ENCODE peak calls at places on chromosomes 5 and 9, in four cellular contexts. E is stomach, S is A549, T is lung. H is an unnamed sample.

GRCh38 chr9:91316093-91316492 is 45.6 kb downstream of the AUH start:
- DNase-seq in T (no peak), E (no peak), S (no peak), H (no peak)

GRCh38 chr9:109452761-109453160 is 45.3 kb downstream of the PTPN3 start:
- DNase-seq in S (peak; percentile 44), T (no peak), E (no peak), H (no peak)

GRCh38 chr5:154273028-154273617 is 82.6 kb downstream of the GALNT10 start:
- DNase-seq in T (peak; percentile 44), E (no peak), S (no peak), H (no peak)

GRCh38 chr5:423233-423565 is 19.8 kb upstream of the EXOC3 start:
- DNase-seq in T (no peak), E (no peak), S (no peak), H (no peak)

GRCh38 chr9:133760713-133761290 is 22.6 kb upstream of the SARDH start:
- DNase-seq in E (no peak), T (no peak), S (no peak), H (no peak)

GRCh38 chr9:137138058-137138697 is 776 bp upstream of the GRIN1 start:
- DNase-seq in T (no peak), S (no peak), E (no peak), H (no peak)

GRCh38 chr5:73405691-73406090 is 42.9 kb downstream of the FOXD1 start:
- DNase-seq in T (no peak), E (no peak), S (no peak), H (no peak)

GRCh38 chr9:138098908-138099791 is 221.6 kb downstream of the CACNA1B start:
- DNase-seq in S (no peak), T (no peak), E (peak; percentile 17), H (no peak)

GRCh38 chr9:33524431-33524947 is 438 bp downstream of the ANKRD18B start:
- DNase-seq in S (no peak), E (no peak), T (no peak), H (peak; percentile 55)

GRCh38 chr5:179833056-179833708 is 12.5 kb downstream of the SQSTM1 start:
- DNase-seq in E (no peak), T (no peak), S (no peak), H (no peak)

DNA sequence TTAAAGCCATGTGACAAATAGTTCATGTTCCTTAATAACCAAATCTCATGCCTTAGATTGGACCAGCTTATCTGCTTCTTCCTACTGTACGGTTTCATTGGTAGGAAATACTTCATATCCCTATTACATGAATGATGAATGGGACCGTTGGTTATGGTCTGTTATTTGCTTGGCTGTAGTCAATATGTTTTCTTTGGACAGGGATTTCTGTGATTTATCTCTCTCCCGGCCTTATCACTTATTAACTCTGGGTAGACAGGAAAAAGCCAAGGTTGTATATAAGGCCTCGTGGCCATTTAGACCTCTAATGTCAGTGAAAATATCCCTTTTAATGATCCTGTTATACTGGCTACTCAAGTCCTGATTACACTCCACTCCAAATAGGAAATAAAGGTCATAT is 330.6 kb downstream of the EBF1 start:
- DNase-seq in S (no peak), E (no peak), T (no peak), H (no peak)
- H3K27ac ChIP-seq in S (no peak overlapping the region), E (no peak overlapping the region), T (peak overlapping the region; percentile 33), H (no peak overlapping the region)

GRCh38 chr5:107607196-107607595 is 63.5 kb downstream of the EFNA5 start:
- DNase-seq in T (no peak), S (no peak), E (no peak), H (no peak)
- TF ChIP-seq CTCF in T (no peak), S (no peak), E (no peak), H (no peak)

GRCh38 chr9:14395300-14396082 is 81.5 kb upstream of the NFIB start:
- DNase-seq in E (no peak), S (no peak), T (no peak), H (no peak)
- H3K4me3 ChIP-seq in E (no peak overlapping the region), S (no peak overlapping the region), T (no peak overlapping the region), H (no peak overlapping the region)

DNA sequence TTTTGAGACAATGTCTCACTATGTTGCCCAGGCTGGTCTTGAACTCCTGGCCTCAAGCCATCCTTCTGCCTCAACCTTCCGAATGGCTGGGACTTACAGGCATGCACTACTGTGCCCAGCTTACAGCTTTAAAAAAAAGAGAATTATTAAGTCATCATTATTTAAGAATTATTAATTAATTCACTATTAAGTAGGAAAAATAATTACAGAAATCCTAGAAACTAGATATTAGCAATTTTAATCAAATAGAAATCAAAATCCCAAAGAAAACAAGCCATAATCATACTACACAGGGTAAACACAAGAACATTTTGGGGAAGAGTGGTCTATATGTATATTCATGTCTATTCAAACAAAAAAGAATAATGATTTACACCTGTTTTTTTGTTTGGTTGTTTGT is 19.6 kb upstream of the MTMR12 start:
- DNase-seq in T (no peak), S (no peak), E (no peak), H (no peak)
- H3K27ac ChIP-seq in T (no peak overlapping the region), S (no peak overlapping the region), E (no peak overlapping the region), H (peak overlapping the region; percentile 3)

H was measured in pancreas.